ENCODE peak calls at places on chromosomes 12 and 14, in five cellular contexts. G is mesendoderm, S is mesenchymal stem cell, Q is neuronal stem cell, E is H9. A is an unnamed sample.

GRCh38 chr14:95601650-95602049 is 66.8 kb downstream of the GLRX5 start:
- DNase-seq in S (no peak), G (peak), E (no peak), Q (no peak), A (no peak)

GRCh38 chr14:102527255-102528232 is 18.0 kb upstream of the ANKRD9 start:
- DNase-seq in S (no peak), E (no peak), Q (no peak), G (no peak), A (no peak)

GRCh38 chr12:69161835-69162234 is 77.5 kb upstream of the CPSF6 start:
- DNase-seq in G (no peak), S (no peak), Q (no peak), E (no peak), A (no peak)

GRCh38 chr12:53695148-53696138 is 19.6 kb upstream of the ATP5MC2 start:
- DNase-seq in G (peak), Q (peak), E (peak), S (peak), A (peak)

GRCh38 chr12:32139064-32139421 is 32.4 kb downstream of the BICD1 start:
- DNase-seq in Q (no peak), G (peak), E (no peak), S (peak), A (peak)

GRCh38 chr12:104496336-104496735 is 39.6 kb downstream of the CHST11 start:
- DNase-seq in S (no peak), G (no peak), Q (no peak), E (no peak), A (peak)

GRCh38 chr12:101608301-101609133 is 13.7 kb downstream of the MYBPC1 start:
- DNase-seq in Q (no peak), G (no peak), S (no peak), E (no peak), A (no peak)

GRCh38 chr14:68043752-68044151 is 224.2 kb downstream of the RAD51B start:
- DNase-seq in G (no peak), S (peak), E (no peak), Q (no peak), A (no peak)

GRCh38 chr14:72925815-72926291 is 411 bp upstream of the DCAF4 start:
- DNase-seq in Q (no peak), G (no peak), S (no peak), E (no peak), A (no peak)

GRCh38 chr14:81681466-81681865 is 147.8 kb upstream of the SEL1L start:
- DNase-seq in Q (no peak), S (no peak), E (no peak), G (no peak), A (no peak)

GRCh38 chr12:88472248-88472647 is 108.0 kb downstream of the KITLG start:
- DNase-seq in Q (no peak), E (no peak), G (no peak), S (no peak), A (peak)

GRCh38 chr14:72892103-72892878 is 1.6 kb downstream of the DPF3 start:
- DNase-seq in G (peak), E (peak), Q (no peak), S (peak), A (peak)

GRCh38 chr12:46518729-46519128 is 146.2 kb upstream of the SLC38A2 start:
- DNase-seq in G (no peak), Q (no peak), S (peak), E (no peak), A (no peak)

GRCh38 chr12:121288941-121289340 is 7.6 kb downstream of the CAMKK2 start:
- DNase-seq in E (no peak), S (no peak), G (no peak), Q (no peak), A (no peak)

GRCh38 chr12:19190292-19191031 is 60.9 kb downstream of the PLEKHA5 start:
- DNase-seq in S (peak), E (no peak), Q (no peak), G (peak), A (peak)

GRCh38 chr14:59265808-59266207 is 77.3 kb downstream of the DAAM1 start:
- DNase-seq in G (no peak), Q (no peak), S (no peak), E (no peak), A (no peak)

GRCh38 chr12:107845980-107846659 is 71.6 kb downstream of the ASCL4 start:
- DNase-seq in E (no peak), Q (no peak), S (no peak), G (no peak), A (no peak)

GRCh38 chr14:69811868-69812252 is 14.8 kb upstream of the SLC10A1 start:
- DNase-seq in S (no peak), G (no peak), E (no peak), Q (no peak), A (no peak)

GRCh38 chr12:2805146-2805525 is 7.3 kb upstream of the ITFG2 start:
- DNase-seq in Q (no peak), S (peak), E (no peak), G (no peak), A (peak)

GRCh38 chr12:28998662-28999120 is 150.4 kb upstream of the FAR2 start:
- DNase-seq in S (peak), G (peak), Q (no peak), E (no peak), A (peak)

GRCh38 chr14:34199585-34199984 is 248.7 kb upstream of the EGLN3 start:
- DNase-seq in G (peak), E (no peak), Q (no peak), S (peak), A (peak)

GRCh38 chr14:95463173-95463901 is 53.1 kb downstream of the SYNE3 start:
- DNase-seq in Q (no peak), E (no peak), S (no peak), G (no peak), A (no peak)

GRCh38 chr12:13841358-13841757 is 140.0 kb downstream of the GRIN2B start:
- DNase-seq in Q (no peak), E (no peak), G (no peak), S (no peak), A (no peak)

GRCh38 chr12:132492951-132493350 is 3.0 kb downstream of the FBRSL1 start:
- DNase-seq in S (no peak), G (no peak), E (no peak), Q (no peak), A (no peak)

GRCh38 chr12:122875590-122876220 is 20.2 kb downstream of the VPS37B start:
- DNase-seq in E (peak), S (no peak), Q (no peak), G (no peak), A (no peak)

GRCh38 chr14:96926006-96926405 is 128.8 kb downstream of the VRK1 start:
- DNase-seq in Q (no peak), S (no peak), E (no peak), G (no peak), A (no peak)

GRCh38 chr12:116092776-116093175 is 184.7 kb downstream of the MED13L start:
- DNase-seq in Q (no peak), S (no peak), G (no peak), E (no peak), A (no peak)

GRCh38 chr12:116091579-116091978 is 185.9 kb downstream of the MED13L start:
- DNase-seq in E (no peak), Q (no peak), G (no peak), S (no peak), A (no peak)

GRCh38 chr12:116092162-116092561 is 185.3 kb downstream of the MED13L start:
- DNase-seq in Q (no peak), S (no peak), G (no peak), E (no peak), A (no peak)

GRCh38 chr12:116094475-116094874 is 183.0 kb downstream of the MED13L start:
- DNase-seq in S (no peak), G (no peak), E (no peak), Q (no peak), A (no peak)

DNA sequence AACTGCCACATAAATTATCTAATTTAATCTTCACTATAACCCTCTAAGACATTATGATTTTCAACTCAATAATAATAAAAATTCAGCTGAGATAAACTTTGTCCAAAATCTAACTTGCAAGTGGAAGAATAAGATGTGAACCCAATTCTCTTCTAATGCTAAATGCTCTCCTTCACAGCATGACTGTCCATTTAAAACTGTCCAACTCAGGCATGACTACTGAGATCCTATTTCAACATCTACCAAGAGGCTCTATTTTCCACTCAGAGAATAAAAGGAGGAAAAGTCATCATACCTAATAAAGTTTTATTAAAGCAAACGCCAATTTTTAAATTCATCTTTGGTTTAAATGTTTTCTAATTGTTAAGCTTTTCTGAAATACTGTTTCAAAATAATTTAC is 183.6 kb downstream of the MED13L start:
- DNase-seq in E (no peak), Q (no peak), S (no peak), G (no peak), A (no peak)
- H2BK15ac ChIP-seq in E (no peak), Q (no peak), S (no peak), G (no peak), A (no peak)

GRCh38 chr12:51826881-51827280 is 21.6 kb downstream of the FIGNL2 start:
- DNase-seq in E (no peak), G (no peak), Q (no peak), S (no peak), A (no peak)
- H2BK15ac ChIP-seq in E (no peak), G (no peak), Q (no peak), S (no peak), A (no peak)

GRCh38 chr14:94450722-94451090 is 1.9 kb downstream of the SERPINA11 start:
- DNase-seq in G (no peak), E (no peak), S (no peak), Q (no peak), A (no peak)
- H2BK15ac ChIP-seq in G (no peak), E (no peak), S (no peak), Q (no peak), A (no peak)

GRCh38 chr14:76232782-76233181 is 81.1 kb downstream of the GPATCH2L start:
- DNase-seq in E (no peak), G (no peak), S (no peak), Q (no peak), A (no peak)

GRCh38 chr14:76237349-76237990 is 85.7 kb downstream of the GPATCH2L start:
- DNase-seq in S (no peak), E (no peak), Q (no peak), G (peak), A (no peak)

GRCh38 chr14:76236172-76237130 is 84.7 kb downstream of the GPATCH2L start:
- DNase-seq in S (no peak), G (no peak), E (no peak), Q (no peak), A (peak)

DNA sequence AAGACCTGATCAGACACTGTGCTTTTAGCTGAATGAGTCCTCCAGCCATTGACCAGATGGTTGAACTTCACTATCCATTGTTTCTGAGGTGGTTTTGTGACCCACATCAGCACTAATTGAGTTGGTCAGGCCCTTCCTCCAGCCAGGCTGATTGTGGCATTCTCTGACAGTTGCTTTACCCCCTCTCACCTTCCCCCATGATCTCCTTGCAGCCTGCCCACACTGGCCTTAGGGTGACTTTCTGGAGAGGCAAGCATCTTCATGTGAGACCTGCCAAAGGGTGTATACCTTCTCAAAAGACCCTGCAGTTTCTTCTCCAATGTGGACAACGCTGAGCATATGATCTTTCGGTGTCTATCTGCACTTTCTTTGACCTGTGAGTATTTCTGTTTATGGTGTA is 83.9 kb downstream of the GPATCH2L start:
- DNase-seq in E (no peak), Q (no peak), G (no peak), S (no peak), A (no peak)
- H2BK15ac ChIP-seq in E (no peak), Q (no peak), G (no peak), S (no peak), A (no peak)

GRCh38 chr12:106138279-106138645 is 492 bp downstream of the NUAK1 start:
- DNase-seq in G (no peak), S (peak), E (no peak), Q (no peak), A (no peak)

GRCh38 chr12:106140223-106140986 is 1.7 kb upstream of the NUAK1 start:
- DNase-seq in Q (no peak), G (no peak), E (no peak), S (no peak), A (no peak)

GRCh38 chr12:106137456-106138278 is 1.1 kb downstream of the NUAK1 start:
- DNase-seq in G (no peak), Q (no peak), E (no peak), S (peak), A (peak)

GRCh38 chr12:106139422-106140141 is 828 bp upstream of the NUAK1 start:
- DNase-seq in E (peak), Q (peak), G (peak), S (peak), A (peak)

DNA sequence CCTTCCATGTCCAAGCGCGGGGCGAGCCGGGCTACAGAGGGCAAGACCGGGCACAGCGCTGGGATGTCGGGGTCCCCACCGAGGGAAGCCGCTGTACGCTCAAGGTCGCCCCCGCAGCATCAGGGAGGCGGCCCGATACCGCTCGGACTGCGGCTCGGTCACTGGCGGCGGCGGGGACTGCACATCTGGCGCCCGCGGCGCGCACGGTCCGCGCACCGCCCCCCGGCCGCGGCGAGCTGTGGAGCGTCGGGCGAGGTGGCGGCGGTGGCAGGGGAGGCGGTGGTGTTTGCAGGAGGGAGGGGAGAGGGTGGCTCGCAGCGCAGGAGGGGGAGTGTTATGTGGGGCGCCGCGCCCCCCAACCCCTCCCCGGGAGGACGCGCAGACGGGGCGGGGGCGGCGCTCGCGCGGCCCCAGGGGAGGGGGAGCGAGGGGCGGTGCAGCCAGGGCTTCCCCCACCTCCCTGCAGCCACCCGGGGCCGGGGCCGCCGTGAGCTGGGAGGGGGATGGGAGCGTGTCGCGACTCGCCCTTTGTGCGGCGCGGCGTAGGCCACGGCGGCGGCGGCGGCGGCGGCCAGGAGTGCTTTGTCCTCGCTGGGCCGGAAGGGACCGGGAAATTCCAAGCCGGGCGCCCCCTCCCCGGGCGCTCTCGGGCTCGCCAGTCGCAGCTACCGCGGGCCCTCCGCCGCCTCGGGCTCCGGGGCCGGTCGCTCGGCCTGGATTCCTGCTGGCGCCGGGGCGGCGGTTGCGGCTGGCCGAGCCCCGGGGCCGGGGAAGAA is at the start of gene NUAK1:
- DNase-seq in Q (peak), S (peak), E (peak), G (peak), A (peak)
- H2BK15ac ChIP-seq in Q (peak), S (peak), E (no peak), G (no peak), A (peak)

DNA sequence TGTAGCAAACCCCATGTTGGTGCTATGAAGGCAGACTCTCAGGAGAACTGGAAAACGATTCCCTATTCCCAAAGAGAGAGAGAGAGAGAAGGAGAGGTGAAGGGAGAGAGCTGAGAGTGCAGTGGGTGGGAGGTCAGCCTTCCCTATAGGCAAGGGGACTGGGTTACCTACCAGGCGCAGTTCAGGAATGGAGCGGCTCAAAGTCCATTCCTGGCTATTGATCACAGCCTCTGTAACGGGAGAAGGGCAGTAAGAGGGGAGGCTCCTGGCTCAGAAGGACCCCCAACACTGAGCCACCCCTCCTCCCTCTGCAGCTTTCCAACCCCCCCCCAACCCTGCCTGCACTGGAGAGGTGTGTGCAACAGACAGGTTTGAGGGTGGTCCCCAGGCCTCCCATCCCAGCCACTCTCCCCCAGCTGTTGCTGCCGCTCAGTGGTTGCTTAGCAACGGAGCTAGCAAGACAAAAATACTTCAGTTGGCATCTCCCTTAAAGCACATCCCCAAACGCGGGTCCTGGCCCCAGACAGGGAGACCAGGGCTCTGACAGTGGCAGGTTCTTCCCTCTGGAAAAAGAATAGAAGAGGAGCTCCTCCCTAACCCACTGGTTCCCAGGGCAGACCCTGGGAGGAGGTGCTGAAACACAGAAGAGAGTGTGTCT is 3.2 kb downstream of the AGAP2 start:
- DNase-seq in E (peak), Q (no peak), S (no peak), G (peak), A (no peak)
- H2BK15ac ChIP-seq in E (no peak), Q (no peak), S (no peak), G (no peak), A (no peak)

A was measured in IMR-90.